ENCODE peak calls at places on chromosome 1, in seven cellular contexts. U, L, R, Y, S, N and P are unnamed samples.

GRCh38 chr1:71881611-71882010 is 400.7 kb downstream of the NEGR1 start:
- DNase-seq in U (no peak), L (peak; percentile 5), R (peak; percentile 94), Y (no peak), S (no peak), N (no peak), P (no peak)

GRCh38 chr1:186420923-186421322 is 40.0 kb downstream of the PDC start:
- DNase-seq in U (no peak), L (peak; percentile 23), R (no peak), Y (peak; percentile 31), S (no peak), N (no peak), P (no peak)

GRCh38 chr1:35499652-35500176 is 57.5 kb downstream of the KIAA0319L start:
- DNase-seq in U (peak; percentile 65), L (no peak), R (peak; percentile 31), Y (no peak), S (peak; percentile 27), N (no peak), P (no peak)

GRCh38 chr1:203130358-203130992 is 2.9 kb downstream of the ADORA1 start:
- DNase-seq in U (no peak), L (no peak), R (no peak), Y (no peak), S (no peak), N (no peak), P (no peak)

GRCh38 chr1:6178751-6179563 is 1.2 kb downstream of the CHD5 start:
- DNase-seq in U (no peak), L (no peak), R (no peak), Y (no peak), S (peak; percentile 48), N (no peak), P (no peak)

GRCh38 chr1:17186216-17186894 is 18.6 kb upstream of the PADI1 start:
- DNase-seq in U (no peak), L (no peak), R (no peak), Y (no peak), S (no peak), N (no peak), P (peak; percentile 82)

GRCh38 chr1:23403038-23403336 is 21.6 kb downstream of the TCEA3 start:
- DNase-seq in U (no peak), L (peak; percentile 90), R (peak; percentile 39), Y (no peak), S (no peak), N (no peak), P (no peak)

GRCh38 chr1:8723010-8723409 is 94.4 kb downstream of the RERE start:
- DNase-seq in U (no peak), L (no peak), R (no peak), Y (no peak), S (no peak), N (no peak), P (no peak)

GRCh38 chr1:106613861-106614260 is 442.6 kb upstream of the PRMT6 start:
- DNase-seq in U (no peak), L (no peak), R (no peak), Y (no peak), S (no peak), N (no peak), P (no peak)

GRCh38 chr1:40923511-40924020 is 55.9 kb upstream of the CTPS1 start:
- DNase-seq in U (no peak), L (no peak), R (no peak), Y (no peak), S (no peak), N (no peak), P (peak; percentile 23)

GRCh38 chr1:169321539-169321938 is 46.1 kb downstream of the NME7 start:
- DNase-seq in U (no peak), L (peak; percentile 51), R (no peak), Y (no peak), S (no peak), N (no peak), P (no peak)

GRCh38 chr1:226946841-226947240 is 6.7 kb downstream of the COQ8A start:
- DNase-seq in U (no peak), L (no peak), R (no peak), Y (no peak), S (no peak), N (no peak), P (peak; percentile 3)

GRCh38 chr1:31771891-31772668 is 7.9 kb upstream of the ADGRB2 start:
- DNase-seq in U (peak; percentile 23), L (peak; percentile 38), R (no peak), Y (no peak), S (peak; percentile 75), N (peak; percentile 67), P (no peak)

GRCh38 chr1:26225033-26225831 is 8.8 kb upstream of the CEP85 start:
- DNase-seq in U (peak; percentile 44), L (peak; percentile 35), R (no peak), Y (no peak), S (peak; percentile 77), N (peak; percentile 56), P (peak; percentile 24)

GRCh38 chr1:180643693-180644092 is 11.9 kb downstream of the XPR1 start:
- DNase-seq in U (no peak), L (peak; percentile 48), R (no peak), Y (no peak), S (no peak), N (no peak), P (no peak)

GRCh38 chr1:53048345-53048737 is 13.7 kb upstream of the PODN start:
- DNase-seq in U (no peak), L (no peak), R (no peak), Y (no peak), S (no peak), N (no peak), P (no peak)

GRCh38 chr1:231770776-231771175 is 144.2 kb downstream of the DISC1 start:
- DNase-seq in U (no peak), L (no peak), R (no peak), Y (no peak), S (no peak), N (no peak), P (no peak)

GRCh38 chr1:85343612-85344255 is 67.3 kb upstream of the BCL10 start:
- DNase-seq in U (no peak), L (peak; percentile 96), R (no peak), Y (no peak), S (no peak), N (no peak), P (no peak)

GRCh38 chr1:175477248-175477647 is 266.1 kb downstream of the TNR start:
- DNase-seq in U (no peak), L (no peak), R (no peak), Y (no peak), S (no peak), N (no peak), P (no peak)

GRCh38 chr1:27637052-27637451 is 2.1 kb upstream of the FGR start:
- DNase-seq in U (no peak), L (no peak), R (no peak), Y (no peak), S (no peak), N (peak; percentile 63), P (no peak)

GRCh38 chr1:169957884-169958283 is 64.2 kb upstream of the SCYL3 start:
- DNase-seq in U (no peak), L (no peak), R (no peak), Y (no peak), S (no peak), N (no peak), P (no peak)

GRCh38 chr1:2275796-2276536 is 47.8 kb downstream of the SKI start:
- DNase-seq in U (no peak), L (peak; percentile 40), R (no peak), Y (no peak), S (peak; percentile 20), N (no peak), P (no peak)

GRCh38 chr1:239574112-239574511 is 187.7 kb downstream of the CHRM3 start:
- DNase-seq in U (no peak), L (no peak), R (no peak), Y (no peak), S (peak; percentile 8), N (no peak), P (no peak)

GRCh38 chr1:167898578-167899222 is 15.2 kb downstream of the ADCY10 start:
- DNase-seq in U (no peak), L (no peak), R (no peak), Y (no peak), S (no peak), N (no peak), P (no peak)

GRCh38 chr1:103496014-103496635 is 29.4 kb upstream of the RNPC3 start:
- DNase-seq in U (no peak), L (peak; percentile 72), R (no peak), Y (no peak), S (no peak), N (no peak), P (no peak)

GRCh38 chr1:1153874-1154273 is 19.8 kb upstream of the TTLL10 start:
- DNase-seq in U (no peak), L (no peak), R (no peak), Y (no peak), S (no peak), N (no peak), P (no peak)

GRCh38 chr1:28317014-28317413 is 11.8 kb upstream of the MED18 start:
- DNase-seq in U (no peak), L (no peak), R (no peak), Y (no peak), S (no peak), N (no peak), P (no peak)

GRCh38 chr1:232428781-232429530 is 201.0 kb downstream of the SIPA1L2 start:
- DNase-seq in U (no peak), L (peak; percentile 72), R (no peak), Y (no peak), S (peak; percentile 57), N (no peak), P (no peak)

GRCh38 chr1:28354121-28354520 is 15.4 kb upstream of the PHACTR4 start:
- DNase-seq in U (no peak), L (peak; percentile 81), R (no peak), Y (no peak), S (no peak), N (no peak), P (no peak)

GRCh38 chr1:217506878-217507277 is 124.0 kb downstream of the GPATCH2 start:
- DNase-seq in U (no peak), L (peak; percentile 34), R (no peak), Y (no peak), S (no peak), N (no peak), P (no peak)